ENCODE peak calls at places on chromosomes 12 and 14, in seven cellular contexts. B is endothelial cell of umbilical vein, U is HCT116, K is GM23338, F is GM12878, E is K562, J is HepG2. C is an unnamed sample.

GRCh38 chr12:88411689-88412088 is 168.6 kb downstream of the KITLG start:
- DNase-seq in B (no peak), U (no peak), K (no peak), F (no peak), E (no peak), J (no peak), C (no peak)

GRCh38 chr14:53450871-53451270 is 297.7 kb upstream of the DDHD1 start:
- DNase-seq in B (peak), U (no peak), K (no peak), F (no peak), E (no peak), J (peak), C (no peak)

GRCh38 chr12:51820721-51821422 is 27.6 kb downstream of the FIGNL2 start:
- DNase-seq in B (no peak), U (no peak), K (peak), F (no peak), E (peak), J (no peak), C (no peak)

GRCh38 chr12:93483151-93483807 is 16.0 kb downstream of the MRPL42 start:
- DNase-seq in B (no peak), U (no peak), K (no peak), F (no peak), E (no peak), J (no peak), C (no peak)

GRCh38 chr12:70400124-70400523 is 34.0 kb downstream of the KCNMB4 start:
- DNase-seq in B (no peak), U (no peak), K (no peak), F (no peak), E (no peak), J (no peak), C (no peak)

GRCh38 chr12:120649442-120650248 is 9.2 kb downstream of the CABP1 start:
- DNase-seq in B (peak), U (no peak), K (peak), F (no peak), E (no peak), J (no peak), C (no peak)

GRCh38 chr12:111942557-111942956 is 70.4 kb downstream of the TMEM116 start:
- DNase-seq in B (peak), U (no peak), K (no peak), F (no peak), E (no peak), J (no peak), C (no peak)

GRCh38 chr14:97580923-97581495 is 783.8 kb downstream of the VRK1 start:
- DNase-seq in B (no peak), U (no peak), K (peak), F (no peak), E (no peak), J (no peak), C (no peak)

GRCh38 chr12:64696065-64696741 is 63.0 kb downstream of the GNS start:
- DNase-seq in B (peak), U (no peak), K (no peak), F (no peak), E (no peak), J (peak), C (no peak)

GRCh38 chr12:4289334-4289878 is 15.8 kb downstream of the CCND2 start:
- DNase-seq in B (no peak), U (no peak), K (no peak), F (no peak), E (no peak), J (no peak), C (no peak)

GRCh38 chr12:90091809-90092208 is 383.2 kb upstream of the ATP2B1 start:
- DNase-seq in B (no peak), U (no peak), K (no peak), F (no peak), E (no peak), J (no peak), C (no peak)

GRCh38 chr14:86022031-86022629 is 492.2 kb downstream of the FLRT2 start:
- DNase-seq in B (no peak), U (no peak), K (no peak), F (no peak), E (no peak), J (no peak), C (no peak)

GRCh38 chr12:120713861-120714482 is 3.7 kb downstream of the UNC119B start:
- DNase-seq in B (peak), U (peak), K (peak), F (peak), E (peak), J (peak), C (no peak)

GRCh38 chr12:14264316-14264715 is 101.2 kb upstream of the ATF7IP start:
- DNase-seq in B (no peak), U (no peak), K (peak), F (no peak), E (no peak), J (no peak), C (no peak)

GRCh38 chr14:101019974-101020710 is 116.6 kb upstream of the RTL1 start:
- DNase-seq in B (no peak), U (no peak), K (no peak), F (no peak), E (no peak), J (no peak), C (no peak)

GRCh38 chr14:77032483-77032853 is 4.0 kb upstream of the IRF2BPL start:
- DNase-seq in B (no peak), U (no peak), K (peak), F (no peak), E (no peak), J (no peak), C (no peak)
- TF ChIP-seq POLR2AphosphoS5 in B (no peak), U (no peak), K (peak), F (no peak), E (no peak), J (no peak), C (no peak)

DNA sequence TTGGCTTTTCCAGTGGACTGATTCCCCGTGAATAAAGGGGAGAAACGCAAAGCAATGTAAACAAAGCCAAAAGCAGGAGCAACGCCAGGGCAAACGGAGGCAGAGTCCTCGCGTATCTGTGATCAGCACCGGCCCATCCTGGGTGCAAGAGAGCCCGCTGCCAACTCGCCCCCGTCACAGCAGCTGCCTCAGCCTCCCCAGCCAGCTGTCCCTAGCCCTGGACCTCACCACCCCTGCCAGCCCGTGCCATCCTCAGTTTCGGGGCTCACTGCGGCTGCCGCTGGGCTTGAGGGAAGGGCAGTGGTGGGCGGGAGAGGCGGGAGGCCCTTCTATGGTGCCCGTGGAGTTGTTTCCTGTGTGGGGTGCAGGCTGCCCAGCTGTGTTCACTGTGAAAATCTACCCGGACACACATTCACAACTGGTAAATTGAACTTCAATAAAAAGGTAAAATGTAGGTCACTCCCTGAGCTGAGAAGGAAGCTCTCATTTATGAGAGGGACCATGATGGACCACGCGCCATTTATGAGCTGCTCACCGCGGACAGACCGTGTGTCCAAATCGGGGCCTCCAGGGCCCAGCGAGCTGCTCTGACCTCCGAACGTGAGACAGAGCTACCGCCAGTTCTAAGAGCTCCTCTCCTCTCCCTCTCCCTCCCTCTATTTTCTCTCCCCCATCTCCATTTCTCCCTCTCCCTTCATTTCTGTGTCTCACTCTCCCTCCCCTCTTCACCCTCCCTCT is 330.5 kb upstream of the SFSWAP start:
- DNase-seq in B (no peak), U (no peak), K (no peak), F (no peak), E (no peak), J (no peak), C (no peak)
- H3K4me2 ChIP-seq in B (no peak), U (no peak), K (peak), F (no peak), E (no peak), J (no peak), C (peak)

DNA sequence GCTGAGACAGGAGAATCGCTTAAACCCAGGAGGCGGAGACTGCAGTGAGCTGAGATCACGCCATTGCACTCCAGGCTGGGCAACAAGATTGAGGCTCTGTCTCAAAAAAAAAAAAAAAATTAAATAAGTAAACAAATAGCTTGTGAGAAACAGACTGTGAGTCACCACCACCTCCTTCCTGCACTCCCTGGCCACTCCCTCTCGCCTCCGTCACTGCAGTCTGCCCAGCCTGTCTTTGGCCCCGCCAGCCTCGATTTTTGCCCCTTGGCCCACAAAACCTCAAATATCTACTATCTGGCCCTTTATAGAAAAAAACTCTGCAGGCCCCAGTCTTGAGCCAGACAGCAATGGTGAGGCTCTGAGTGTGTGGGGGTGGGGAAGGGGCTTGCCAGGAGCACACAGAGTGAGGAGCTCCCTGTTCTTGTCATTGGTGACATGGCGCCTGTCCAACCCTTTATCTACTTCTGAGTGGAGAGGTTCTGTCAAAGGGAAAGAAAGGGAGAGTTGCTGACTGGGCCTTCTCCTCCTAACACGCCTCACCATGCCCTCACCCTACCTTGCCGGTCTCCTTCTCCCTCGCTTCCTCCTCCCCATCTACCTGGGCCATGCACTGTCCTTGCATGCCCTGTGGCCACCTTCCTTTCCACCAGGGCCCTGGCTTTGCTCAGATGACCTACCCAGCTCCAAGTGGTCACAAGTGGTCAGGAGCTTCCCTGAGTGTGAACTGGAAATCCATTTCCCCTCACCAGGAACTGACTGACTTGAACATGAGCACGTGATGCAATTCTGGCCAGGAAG is 22.1 kb downstream of the LGMN start:
- DNase-seq in B (peak), U (peak), K (no peak), F (no peak), E (peak), J (no peak), C (no peak)
- TF ChIP-seq POLR2AphosphoS5 in B (no peak), U (no peak), K (no peak), F (no peak), E (no peak), J (no peak), C (no peak)

GRCh38 chr12:11667159-11667558 is 17.7 kb downstream of the ETV6 start:
- DNase-seq in B (no peak), U (no peak), K (no peak), F (no peak), E (no peak), J (no peak), C (no peak)
- H3K4me2 ChIP-seq in B (no peak), U (no peak), K (no peak), F (no peak), E (no peak), J (no peak), C (no peak)

GRCh38 chr14:102937331-102938175 is 15.1 kb downstream of the AMN start:
- DNase-seq in B (no peak), U (no peak), K (no peak), F (no peak), E (no peak), J (no peak), C (no peak)
- TF ChIP-seq POLR2AphosphoS5 in B (no peak), U (no peak), K (no peak), F (no peak), E (no peak), J (no peak), C (no peak)

DNA sequence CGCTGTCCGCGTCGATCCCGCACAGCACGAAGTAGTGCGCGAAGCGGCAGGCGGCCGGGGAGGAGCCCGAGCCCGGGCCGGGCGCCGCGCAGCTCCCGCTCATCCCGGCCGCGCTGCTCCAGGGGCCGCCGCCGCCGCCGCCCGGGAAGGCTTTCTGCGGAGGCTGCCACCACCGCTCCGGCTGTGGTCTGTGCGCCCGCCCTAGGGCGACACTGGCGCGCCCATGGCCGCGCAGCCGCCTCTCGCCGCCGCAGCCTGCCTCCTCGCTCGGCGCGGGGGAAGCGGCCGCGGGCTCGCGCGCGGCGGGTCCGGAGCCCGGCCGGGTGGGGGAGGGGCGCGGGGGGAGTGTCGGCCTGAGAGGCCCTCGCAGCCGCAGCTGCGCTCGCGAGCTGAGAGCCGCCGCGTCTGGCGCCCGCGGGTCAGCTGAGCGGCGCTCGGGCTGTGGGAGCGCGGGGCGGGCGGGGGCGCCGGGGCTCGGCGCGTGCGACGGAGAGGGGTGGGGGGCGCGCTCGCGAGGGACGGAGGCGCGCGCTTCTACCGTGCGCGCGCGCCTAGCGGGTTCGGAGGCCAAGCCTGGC is at the start of gene DENND5B:
- DNase-seq in B (peak), U (no peak), K (peak), F (no peak), E (peak), J (peak), C (no peak)
- H3K4me2 ChIP-seq in B (peak), U (peak), K (peak), F (peak), E (peak), J (peak), C (peak)

GRCh38 chr12:103657331-103657730 is 70.3 kb downstream of the STAB2 start:
- DNase-seq in B (peak), U (no peak), K (no peak), F (no peak), E (no peak), J (no peak), C (no peak)
- TF ChIP-seq POLR2AphosphoS5 in B (no peak), U (no peak), K (no peak), F (no peak), E (no peak), J (no peak), C (no peak)

GRCh38 chr12:124828264-124829007 is 35.2 kb downstream of the SCARB1 start:
- DNase-seq in B (no peak), U (no peak), K (no peak), F (no peak), E (no peak), J (peak), C (no peak)
- H3K4me2 ChIP-seq in B (no peak), U (peak), K (no peak), F (peak), E (no peak), J (peak), C (no peak)

DNA sequence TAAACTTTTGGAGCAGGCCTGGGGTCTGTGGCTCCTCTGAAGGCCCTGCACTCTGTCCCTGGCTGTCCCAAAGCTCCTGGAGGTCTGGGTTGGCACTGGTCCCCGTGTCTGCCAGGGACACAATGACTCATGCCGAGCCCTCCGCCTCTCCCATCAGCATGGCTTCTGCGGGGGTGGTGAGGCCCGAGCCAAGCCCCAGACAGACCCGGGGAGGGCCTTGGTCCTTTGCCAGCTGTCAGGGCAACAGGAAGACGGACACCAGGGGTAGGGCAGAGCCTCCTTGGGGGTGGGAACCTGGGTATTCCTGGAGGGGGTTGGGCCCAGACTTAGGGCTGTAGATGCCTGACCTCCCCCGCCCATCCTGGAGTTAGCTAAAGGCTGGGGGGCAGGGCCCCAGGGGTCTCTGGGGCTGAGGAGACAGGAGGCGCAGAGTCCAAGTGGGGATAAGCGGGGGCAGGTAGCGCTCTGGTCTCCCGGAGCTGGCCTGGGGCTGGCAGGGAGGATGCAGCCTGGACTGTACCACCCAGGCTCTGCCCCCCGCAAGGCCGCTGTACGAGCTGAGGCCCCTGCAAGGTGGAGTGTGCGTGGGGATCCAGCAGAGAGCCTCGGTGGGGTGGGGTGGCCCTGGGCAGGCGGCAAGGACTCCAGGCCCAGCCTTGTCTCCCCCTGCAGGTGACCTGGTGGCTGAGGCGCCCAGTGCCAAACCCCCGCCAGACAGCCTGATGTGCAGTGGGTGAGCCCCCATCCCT is 16.4 kb upstream of the PUS1 start:
- DNase-seq in B (peak), U (peak), K (no peak), F (no peak), E (peak), J (peak), C (no peak)
- TF ChIP-seq POLR2AphosphoS5 in B (no peak), U (no peak), K (no peak), F (no peak), E (no peak), J (no peak), C (no peak)

C was measured in H1.